ENCODE peak calls at places on chromosomes 4 and X, in ten cellular contexts. R is H9, M is breast epithelium, E is mammary epithelial cell, J is lung, S is kidney, F is neural progenitor cell, Z is colonic mucosa, U is IMR-90, N is osteoblast. T is an unnamed sample.

GRCh38 chr4:14110407-14110806 is 482.9 kb upstream of the BOD1L1 start:
- DNase-seq in R (no peak), M (no peak), E (peak; percentile 76), J (no peak), S (no peak), F (no peak), Z (no peak), U (peak; percentile 85), N (no peak), T (no peak)

GRCh38 chr4:24659241-24659961 is 75.0 kb upstream of the DHX15 start:
- DNase-seq in R (no peak), M (no peak), E (no peak), J (no peak), S (no peak), F (no peak), Z (peak; percentile 41), U (no peak), N (no peak), T (no peak)

GRCh38 chr4:45072981-45073380 is 346.6 kb upstream of the GNPDA2 start:
- DNase-seq in R (no peak), M (no peak), E (no peak), J (no peak), S (no peak), F (no peak), Z (no peak), U (no peak), N (no peak), T (no peak)

GRCh38 chr4:78293348-78293747 is 236.2 kb downstream of the FRAS1 start:
- DNase-seq in R (no peak), M (no peak), E (no peak), J (no peak), S (no peak), F (no peak), Z (no peak), U (peak; percentile 8), N (no peak), T (no peak)

GRCh38 chr4:2910409-2910808 is 52.8 kb downstream of the NOP14 start:
- DNase-seq in R (no peak), M (no peak), E (no peak), J (no peak), S (peak; percentile 10), F (peak; percentile 26), Z (no peak), U (no peak), N (no peak), T (no peak)

GRCh38 chr4:93147524-93148212 is 680.9 kb upstream of the ATOH1 start:
- DNase-seq in R (peak; percentile 79), M (no peak), E (no peak), J (no peak), S (no peak), F (peak; percentile 81), Z (no peak), U (no peak), N (peak; percentile 57), T (peak; percentile 69)

GRCh38 chr4:40484346-40484745 is 145.3 kb downstream of the RBM47 start:
- DNase-seq in R (no peak), M (no peak), E (peak; percentile 48), J (no peak), S (no peak), F (no peak), Z (no peak), U (no peak), N (no peak), T (no peak)

GRCh38 chr4:5460106-5460801 is 248.1 kb downstream of the EVC2 start:
- DNase-seq in R (peak; percentile 67), M (peak; percentile 44), E (no peak), J (no peak), S (no peak), F (peak; percentile 63), Z (no peak), U (peak; percentile 37), N (peak; percentile 89), T (peak; percentile 52)

GRCh38 chrX:46485897-46486296 is 59.3 kb downstream of the ZNF674 start:
- DNase-seq in R (peak; percentile 67), M (no peak), E (no peak), J (no peak), S (no peak), F (peak; percentile 15), Z (no peak), U (no peak), N (no peak), T (no peak)

GRCh38 chr4:110959041-110959643 is 336.3 kb upstream of the PITX2 start:
- DNase-seq in R (no peak), M (no peak), E (no peak), J (no peak), S (no peak), F (no peak), Z (no peak), U (peak; percentile 30), N (no peak), T (peak; percentile 40)
- TF ChIP-seq CTCF in R (peak; percentile 47), M (no peak), E (peak; percentile 49), J (no peak), S (no peak), F (peak; percentile 53), Z (peak; percentile 37), U (peak; percentile 50), N (peak; percentile 53), T (peak; percentile 65)

DNA sequence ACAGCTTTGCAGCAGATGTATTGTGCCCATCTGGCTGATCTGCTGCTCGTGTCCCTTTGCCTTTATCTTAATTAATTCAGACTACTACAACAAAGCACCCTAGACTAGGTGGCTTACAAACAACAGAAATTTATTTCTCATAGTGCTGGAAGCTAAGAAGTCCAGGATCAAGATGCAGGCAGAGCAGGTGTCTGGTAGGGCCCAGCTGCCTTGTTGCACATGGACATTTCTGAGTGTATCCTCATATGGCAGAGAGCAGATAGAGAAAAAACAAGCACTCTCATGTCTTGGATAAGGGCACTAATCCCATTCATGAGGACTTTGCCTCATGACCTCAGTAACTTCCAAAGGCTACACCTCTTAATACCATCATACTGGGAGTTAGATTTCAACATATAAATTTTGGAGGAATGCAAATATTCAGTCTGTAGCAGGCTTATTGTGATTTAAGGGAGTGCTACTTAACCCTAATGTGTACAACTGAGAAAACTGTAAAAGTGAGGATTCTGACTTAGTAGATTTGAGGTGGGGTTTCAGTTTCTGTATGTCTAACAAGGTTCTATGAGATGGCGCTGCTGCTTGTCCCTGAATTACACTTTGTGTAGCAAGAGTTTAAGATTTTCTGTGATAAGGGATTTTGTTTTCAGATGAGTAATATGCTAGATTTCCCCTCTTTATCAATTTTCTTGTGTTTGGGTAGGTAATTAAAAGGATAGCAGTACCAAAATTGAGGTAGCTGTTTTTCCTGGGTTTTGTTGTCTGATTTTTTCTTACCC is 473.2 kb upstream of the TECRL start:
- DNase-seq in R (no peak), M (no peak), E (no peak), J (no peak), S (no peak), F (no peak), Z (no peak), U (no peak), N (no peak), T (no peak)
- H3K4me1 ChIP-seq in R (no peaks in the 10 kb centered on the region), M (no peaks in the 10 kb centered on the region), E (no peaks in the 10 kb centered on the region), J (no peaks in the 10 kb centered on the region), S (no peaks in the 10 kb centered on the region), F (peaks cover 8% of the 10 kb centered on the region), Z (no peaks in the 10 kb centered on the region), U (no peaks in the 10 kb centered on the region), N (no peaks in the 10 kb centered on the region), T (no peaks in the 10 kb centered on the region)

DNA sequence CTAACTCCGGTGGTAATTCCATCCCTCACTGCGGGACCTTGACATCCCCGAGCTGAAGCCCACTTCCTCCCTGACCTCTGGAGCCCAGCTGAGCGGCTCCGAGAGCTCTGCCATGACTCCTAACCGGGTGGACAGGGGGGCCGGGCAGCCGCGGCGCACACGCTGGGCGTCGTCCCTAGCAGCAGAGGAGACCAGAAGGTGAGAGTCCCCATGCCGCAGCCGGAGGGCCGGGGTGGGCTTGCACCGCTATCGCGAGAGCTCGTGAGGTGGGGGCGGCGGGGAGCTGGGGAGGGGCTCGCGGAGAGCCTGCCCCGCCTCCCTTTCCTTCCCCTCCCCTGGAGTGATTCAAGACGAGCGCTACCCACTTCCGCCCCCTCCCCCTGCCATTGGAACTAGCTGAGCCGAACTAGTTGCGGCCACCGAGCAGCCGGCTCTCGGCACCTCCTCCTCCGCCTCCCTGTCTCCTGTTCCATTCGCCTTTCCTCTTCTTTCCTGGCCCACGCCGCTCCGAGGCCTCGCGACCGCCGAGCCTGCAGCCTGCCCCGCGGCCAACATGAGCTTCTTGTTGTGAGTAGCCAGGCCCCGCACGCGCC is at the start of gene MOB1B:
- DNase-seq in R (peak; percentile 96), M (peak; percentile 83), E (peak; percentile 79), J (peak; percentile 89), S (peak; percentile 95), F (peak; percentile 95), Z (peak; percentile 89), U (peak; percentile 88), N (peak; percentile 96), T (peak; percentile 84)
- TF ChIP-seq CTCF in R (peak; percentile 63), M (no peak), E (peak; percentile 53), J (no peak), S (peak; percentile 18), F (peak; percentile 48), Z (peak; percentile 18), U (peak; percentile 45), N (no peak), T (no peak)

GRCh38 chr4:173185832-173186545 is 17.4 kb downstream of the GALNT7 start:
- DNase-seq in R (no peak), M (no peak), E (no peak), J (no peak), S (no peak), F (no peak), Z (peak; percentile 52), U (no peak), N (no peak), T (peak; percentile 83)

GRCh38 chr4:173188648-173189047 is 20.0 kb downstream of the GALNT7 start:
- DNase-seq in R (no peak), M (no peak), E (no peak), J (no peak), S (no peak), F (no peak), Z (no peak), U (no peak), N (no peak), T (no peak)

GRCh38 chr4:173191623-173192041 is 23.0 kb downstream of the GALNT7 start:
- DNase-seq in R (no peak), M (no peak), E (peak; percentile 94), J (no peak), S (no peak), F (no peak), Z (no peak), U (peak; percentile 52), N (no peak), T (peak; percentile 45)

GRCh38 chr4:173192375-173193162 is 24.0 kb downstream of the GALNT7 start:
- DNase-seq in R (no peak), M (no peak), E (no peak), J (no peak), S (no peak), F (no peak), Z (no peak), U (no peak), N (no peak), T (peak; percentile 56)

GRCh38 chr4:173189117-173189693 is 20.6 kb downstream of the GALNT7 start:
- DNase-seq in R (no peak), M (no peak), E (no peak), J (no peak), S (no peak), F (no peak), Z (no peak), U (peak; percentile 85), N (no peak), T (no peak)
- H3K4me1 ChIP-seq in R (peaks cover 15% of the 10 kb centered on the region), M (no peaks in the 10 kb centered on the region), E (peaks cover 23% of the 10 kb centered on the region), J (peaks cover 6% of the 10 kb centered on the region), S (no peaks in the 10 kb centered on the region), F (peaks cover 5% of the 10 kb centered on the region), Z (peaks cover 5% of the 10 kb centered on the region), U (peaks cover 8% of the 10 kb centered on the region), N (peaks cover 24% of the 10 kb centered on the region), T (peaks cover 68% of the 10 kb centered on the region)

T was measured in A673.